ENCODE peak calls at places on chromosomes 7 and 10, in nine cellular contexts. One of them, this sample, is unnamed.

GRCh38 chr7:4845740-4846142 is 16.1 kb downstream of the PAPOLB start:
- DNase-seq in NCI-H2081: peak
- DNase-seq in activated T-helper 1 cell treated with Interleukin-2 at 50 U/mL for 16 hours: no peak
- DNase-seq in ELF-1: peak
- DNase-seq in stimulated activated naive B cell treated with anti-CD40 and anti-IgM and Interleukin-4, amounts not matched to agents 10 μg/mL and 1 μg/mL and 100 μg/mL, for 72 hours: no peak
- DNase-seq in brain microvascular endothelial cell: no peak
- DNase-seq in Ammon's horn: peak
- DNase-seq in fibroblast of lung: no peak
- DNase-seq in NCI-H510A: no peak
- DNase-seq in this sample: peak

GRCh38 chr10:58919927-58920654 is 256.4 kb upstream of the PHYHIPL start:
- DNase-seq in NCI-H2081: peak
- DNase-seq in activated T-helper 1 cell treated with Interleukin-2 at 50 U/mL for 16 hours: no peak
- DNase-seq in ELF-1: no peak
- DNase-seq in stimulated activated naive B cell treated with anti-CD40 and anti-IgM and Interleukin-4, amounts not matched to agents 10 μg/mL and 1 μg/mL and 100 μg/mL, for 72 hours: no peak
- DNase-seq in brain microvascular endothelial cell: peak
- DNase-seq in Ammon's horn: no peak
- DNase-seq in fibroblast of lung: peak
- DNase-seq in NCI-H510A: no peak
- DNase-seq in this sample: peak

GRCh38 chr7:106639476-106640334 is 21.3 kb downstream of the CCDC71L start:
- DNase-seq in NCI-H2081: no peak
- DNase-seq in activated T-helper 1 cell treated with Interleukin-2 at 50 U/mL for 16 hours: no peak
- DNase-seq in ELF-1: no peak
- DNase-seq in stimulated activated naive B cell treated with anti-CD40 and anti-IgM and Interleukin-4, amounts not matched to agents 10 μg/mL and 1 μg/mL and 100 μg/mL, for 72 hours: no peak
- DNase-seq in brain microvascular endothelial cell: no peak
- DNase-seq in Ammon's horn: no peak
- DNase-seq in fibroblast of lung: no peak
- DNase-seq in NCI-H510A: no peak
- DNase-seq in this sample: no peak

GRCh38 chr7:156172638-156173037 is 360.4 kb upstream of the SHH start:
- DNase-seq in NCI-H2081: no peak
- DNase-seq in activated T-helper 1 cell treated with Interleukin-2 at 50 U/mL for 16 hours: no peak
- DNase-seq in ELF-1: no peak
- DNase-seq in stimulated activated naive B cell treated with anti-CD40 and anti-IgM and Interleukin-4, amounts not matched to agents 10 μg/mL and 1 μg/mL and 100 μg/mL, for 72 hours: no peak
- DNase-seq in brain microvascular endothelial cell: no peak
- DNase-seq in Ammon's horn: no peak
- DNase-seq in fibroblast of lung: no peak
- DNase-seq in NCI-H510A: no peak
- DNase-seq in this sample: no peak

GRCh38 chr10:43255644-43256431 is 11.0 kb downstream of the RASGEF1A start:
- DNase-seq in NCI-H2081: no peak
- DNase-seq in activated T-helper 1 cell treated with Interleukin-2 at 50 U/mL for 16 hours: no peak
- DNase-seq in ELF-1: peak
- DNase-seq in stimulated activated naive B cell treated with anti-CD40 and anti-IgM and Interleukin-4, amounts not matched to agents 10 μg/mL and 1 μg/mL and 100 μg/mL, for 72 hours: no peak
- DNase-seq in brain microvascular endothelial cell: no peak
- DNase-seq in Ammon's horn: peak
- DNase-seq in fibroblast of lung: peak
- DNase-seq in NCI-H510A: no peak
- DNase-seq in this sample: no peak

GRCh38 chr10:114869500-114869899 is 47.9 kb downstream of the FHIP2A start:
- DNase-seq in NCI-H2081: no peak
- DNase-seq in activated T-helper 1 cell treated with Interleukin-2 at 50 U/mL for 16 hours: no peak
- DNase-seq in ELF-1: no peak
- DNase-seq in stimulated activated naive B cell treated with anti-CD40 and anti-IgM and Interleukin-4, amounts not matched to agents 10 μg/mL and 1 μg/mL and 100 μg/mL, for 72 hours: no peak
- DNase-seq in brain microvascular endothelial cell: peak
- DNase-seq in Ammon's horn: no peak
- DNase-seq in fibroblast of lung: peak
- DNase-seq in NCI-H510A: no peak
- DNase-seq in this sample: no peak

GRCh38 chr10:93799309-93799708 is 41.6 kb downstream of the LGI1 start:
- DNase-seq in NCI-H2081: no peak
- DNase-seq in activated T-helper 1 cell treated with Interleukin-2 at 50 U/mL for 16 hours: no peak
- DNase-seq in ELF-1: no peak
- DNase-seq in stimulated activated naive B cell treated with anti-CD40 and anti-IgM and Interleukin-4, amounts not matched to agents 10 μg/mL and 1 μg/mL and 100 μg/mL, for 72 hours: no peak
- DNase-seq in brain microvascular endothelial cell: no peak
- DNase-seq in Ammon's horn: no peak
- DNase-seq in fibroblast of lung: no peak
- DNase-seq in NCI-H510A: no peak
- DNase-seq in this sample: no peak

GRCh38 chr10:24912214-24912613 is 40.2 kb downstream of the PRTFDC1 start:
- DNase-seq in NCI-H2081: no peak
- DNase-seq in activated T-helper 1 cell treated with Interleukin-2 at 50 U/mL for 16 hours: no peak
- DNase-seq in ELF-1: no peak
- DNase-seq in stimulated activated naive B cell treated with anti-CD40 and anti-IgM and Interleukin-4, amounts not matched to agents 10 μg/mL and 1 μg/mL and 100 μg/mL, for 72 hours: no peak
- DNase-seq in brain microvascular endothelial cell: peak
- DNase-seq in Ammon's horn: no peak
- DNase-seq in fibroblast of lung: peak
- DNase-seq in NCI-H510A: no peak
- DNase-seq in this sample: no peak

GRCh38 chr7:143172354-143172753 is 10.9 kb upstream of the TAS2R39 start:
- DNase-seq in NCI-H2081: peak
- DNase-seq in activated T-helper 1 cell treated with Interleukin-2 at 50 U/mL for 16 hours: no peak
- DNase-seq in ELF-1: no peak
- DNase-seq in stimulated activated naive B cell treated with anti-CD40 and anti-IgM and Interleukin-4, amounts not matched to agents 10 μg/mL and 1 μg/mL and 100 μg/mL, for 72 hours: no peak
- DNase-seq in brain microvascular endothelial cell: no peak
- DNase-seq in Ammon's horn: no peak
- DNase-seq in fibroblast of lung: no peak
- DNase-seq in NCI-H510A: no peak
- DNase-seq in this sample: no peak

GRCh38 chr7:120867932-120868331 is 10.0 kb upstream of the TSPAN12 start:
- DNase-seq in NCI-H2081: no peak
- DNase-seq in activated T-helper 1 cell treated with Interleukin-2 at 50 U/mL for 16 hours: no peak
- DNase-seq in ELF-1: peak
- DNase-seq in stimulated activated naive B cell treated with anti-CD40 and anti-IgM and Interleukin-4, amounts not matched to agents 10 μg/mL and 1 μg/mL and 100 μg/mL, for 72 hours: no peak
- DNase-seq in brain microvascular endothelial cell: no peak
- DNase-seq in Ammon's horn: no peak
- DNase-seq in fibroblast of lung: no peak
- DNase-seq in NCI-H510A: no peak
- DNase-seq in this sample: no peak

GRCh38 chr10:11381023-11381422 is 230.4 kb downstream of the USP6NL start:
- DNase-seq in NCI-H2081: no peak
- DNase-seq in activated T-helper 1 cell treated with Interleukin-2 at 50 U/mL for 16 hours: no peak
- DNase-seq in ELF-1: no peak
- DNase-seq in stimulated activated naive B cell treated with anti-CD40 and anti-IgM and Interleukin-4, amounts not matched to agents 10 μg/mL and 1 μg/mL and 100 μg/mL, for 72 hours: no peak
- DNase-seq in brain microvascular endothelial cell: peak
- DNase-seq in Ammon's horn: no peak
- DNase-seq in fibroblast of lung: no peak
- DNase-seq in NCI-H510A: no peak
- DNase-seq in this sample: no peak

GRCh38 chr7:98722402-98722801 is 105.3 kb downstream of the NPTX2 start:
- DNase-seq in NCI-H2081: no peak
- DNase-seq in activated T-helper 1 cell treated with Interleukin-2 at 50 U/mL for 16 hours: no peak
- DNase-seq in ELF-1: no peak
- DNase-seq in stimulated activated naive B cell treated with anti-CD40 and anti-IgM and Interleukin-4, amounts not matched to agents 10 μg/mL and 1 μg/mL and 100 μg/mL, for 72 hours: no peak
- DNase-seq in brain microvascular endothelial cell: no peak
- DNase-seq in Ammon's horn: no peak
- DNase-seq in fibroblast of lung: no peak
- DNase-seq in NCI-H510A: no peak
- DNase-seq in this sample: no peak

GRCh38 chr10:30384791-30385201 is 35.7 kb upstream of the MTPAP start:
- DNase-seq in NCI-H2081: peak
- DNase-seq in activated T-helper 1 cell treated with Interleukin-2 at 50 U/mL for 16 hours: no peak
- DNase-seq in ELF-1: peak
- DNase-seq in stimulated activated naive B cell treated with anti-CD40 and anti-IgM and Interleukin-4, amounts not matched to agents 10 μg/mL and 1 μg/mL and 100 μg/mL, for 72 hours: no peak
- DNase-seq in brain microvascular endothelial cell: peak
- DNase-seq in Ammon's horn: peak
- DNase-seq in fibroblast of lung: peak
- DNase-seq in NCI-H510A: peak
- DNase-seq in this sample: no peak

GRCh38 chr7:13467111-13467547 is 522.3 kb downstream of the ETV1 start:
- DNase-seq in NCI-H2081: peak
- DNase-seq in activated T-helper 1 cell treated with Interleukin-2 at 50 U/mL for 16 hours: no peak
- DNase-seq in ELF-1: no peak
- DNase-seq in stimulated activated naive B cell treated with anti-CD40 and anti-IgM and Interleukin-4, amounts not matched to agents 10 μg/mL and 1 μg/mL and 100 μg/mL, for 72 hours: no peak
- DNase-seq in brain microvascular endothelial cell: no peak
- DNase-seq in Ammon's horn: peak
- DNase-seq in fibroblast of lung: no peak
- DNase-seq in NCI-H510A: no peak
- DNase-seq in this sample: peak

GRCh38 chr10:133359554-133359971 is 1.7 kb upstream of the FUOM start:
- DNase-seq in NCI-H2081: peak
- DNase-seq in activated T-helper 1 cell treated with Interleukin-2 at 50 U/mL for 16 hours: no peak
- DNase-seq in ELF-1: no peak
- DNase-seq in stimulated activated naive B cell treated with anti-CD40 and anti-IgM and Interleukin-4, amounts not matched to agents 10 μg/mL and 1 μg/mL and 100 μg/mL, for 72 hours: no peak
- DNase-seq in brain microvascular endothelial cell: no peak
- DNase-seq in Ammon's horn: no peak
- DNase-seq in fibroblast of lung: no peak
- DNase-seq in NCI-H510A: peak
- DNase-seq in this sample: peak

GRCh38 chr10:79383974-79384606 is 36.8 kb downstream of the PPIF start:
- DNase-seq in NCI-H2081: no peak
- DNase-seq in activated T-helper 1 cell treated with Interleukin-2 at 50 U/mL for 16 hours: no peak
- DNase-seq in ELF-1: no peak
- DNase-seq in stimulated activated naive B cell treated with anti-CD40 and anti-IgM and Interleukin-4, amounts not matched to agents 10 μg/mL and 1 μg/mL and 100 μg/mL, for 72 hours: no peak
- DNase-seq in brain microvascular endothelial cell: no peak
- DNase-seq in Ammon's horn: no peak
- DNase-seq in fibroblast of lung: no peak
- DNase-seq in NCI-H510A: no peak
- DNase-seq in this sample: no peak

GRCh38 chr7:105027176-105027853 is 13.3 kb downstream of the KMT2E start:
- DNase-seq in NCI-H2081: no peak
- DNase-seq in activated T-helper 1 cell treated with Interleukin-2 at 50 U/mL for 16 hours: no peak
- DNase-seq in ELF-1: no peak
- DNase-seq in stimulated activated naive B cell treated with anti-CD40 and anti-IgM and Interleukin-4, amounts not matched to agents 10 μg/mL and 1 μg/mL and 100 μg/mL, for 72 hours: no peak
- DNase-seq in brain microvascular endothelial cell: no peak
- DNase-seq in Ammon's horn: no peak
- DNase-seq in fibroblast of lung: no peak
- DNase-seq in NCI-H510A: no peak
- DNase-seq in this sample: no peak

GRCh38 chr10:49243610-49244283 is 55.2 kb upstream of the C10orf71 start:
- DNase-seq in NCI-H2081: no peak
- DNase-seq in activated T-helper 1 cell treated with Interleukin-2 at 50 U/mL for 16 hours: no peak
- DNase-seq in ELF-1: no peak
- DNase-seq in stimulated activated naive B cell treated with anti-CD40 and anti-IgM and Interleukin-4, amounts not matched to agents 10 μg/mL and 1 μg/mL and 100 μg/mL, for 72 hours: no peak
- DNase-seq in brain microvascular endothelial cell: no peak
- DNase-seq in Ammon's horn: peak
- DNase-seq in fibroblast of lung: no peak
- DNase-seq in NCI-H510A: no peak
- DNase-seq in this sample: no peak